ENCODE peak calls at places on chromosomes 13 and 19, in eight cellular contexts. X, N, K, P, B, A, L and M are unnamed samples.
A peak's percentile ranks its signal among the peaks of the same experiment; 100 is the strongest.

GRCh38 chr13:46211521-46212351 is at the start of gene LRRC63:
- DNase-seq in P (peak; percentile 40), X (peak; percentile 74), L (peak; percentile 90), B (no peak), A (peak; percentile 95), N (peak; percentile 83), K (peak; percentile 57), M (peak; percentile 91)

GRCh38 chr19:4922530-4923378 is 13.5 kb downstream of the UHRF1 start:
- DNase-seq in L (no peak), X (no peak), A (no peak), N (no peak), P (no peak), K (no peak), B (no peak), M (peak; percentile 74)

GRCh38 chr13:29909975-29910674 is 59.7 kb upstream of the UBL3 start:
- DNase-seq in L (no peak), P (peak; percentile 73), K (peak; percentile 28), A (no peak), B (no peak), X (no peak), N (no peak), M (peak; percentile 89)

GRCh38 chr19:44566984-44567383 is 37.5 kb upstream of the CEACAM20 start:
- DNase-seq in A (no peak), L (no peak), X (no peak), N (no peak), P (no peak), B (no peak), K (no peak), M (no peak)

GRCh38 chr13:79989251-79989661 is 351.7 kb downstream of the SPRY2 start:
- DNase-seq in K (peak; percentile 46), L (no peak), P (no peak), X (no peak), N (no peak), A (no peak), B (no peak), M (peak; percentile 73)

GRCh38 chr19:42422576-42423461 is 4.4 kb downstream of the LIPE start:
- DNase-seq in X (peak; percentile 74), K (no peak), N (peak; percentile 52), P (peak; percentile 61), B (peak; percentile 27), L (peak; percentile 31), A (no peak), M (no peak)

GRCh38 chr19:2035590-2035991 is 15.5 kb downstream of the MKNK2 start:
- DNase-seq in P (no peak), B (no peak), X (no peak), A (no peak), K (no peak), L (no peak), N (no peak), M (no peak)

GRCh38 chr19:16031872-16032200 is 44.5 kb upstream of the TPM4 start:
- DNase-seq in N (peak; percentile 1), X (no peak), K (no peak), L (no peak), B (no peak), A (no peak), P (no peak), M (no peak)

GRCh38 chr13:102597029-102598015 is 536 bp downstream of the TPP2 start:
- DNase-seq in L (peak; percentile 48), K (peak; percentile 13), P (no peak), N (peak; percentile 13), B (no peak), X (no peak), A (peak; percentile 56), M (peak; percentile 57)

GRCh38 chr19:4208385-4209094 is 20.8 kb upstream of the EBI3 start:
- DNase-seq in N (peak; percentile 57), K (peak; percentile 67), A (no peak), X (no peak), B (peak; percentile 53), L (no peak), P (no peak), M (peak; percentile 84)

GRCh38 chr13:86383561-86383960 is 584.3 kb upstream of the SLITRK6 start:
- DNase-seq in L (no peak), A (no peak), P (no peak), B (peak; percentile 49), K (no peak), N (no peak), X (no peak), M (no peak)

GRCh38 chr13:70634893-70635292 is 526.6 kb upstream of the KLHL1 start:
- DNase-seq in L (no peak), N (no peak), P (no peak), X (no peak), B (no peak), A (no peak), K (no peak), M (no peak)

GRCh38 chr19:8017808-8018207 is 12.4 kb upstream of the ELAVL1 start:
- DNase-seq in N (no peak), K (no peak), L (peak; percentile 65), B (peak; percentile 54), P (no peak), X (no peak), A (no peak), M (no peak)

GRCh38 chr19:4327252-4327876 is 11.3 kb downstream of the STAP2 start:
- DNase-seq in K (peak; percentile 25), N (peak; percentile 87), P (no peak), X (peak; percentile 41), A (no peak), B (no peak), L (no peak), M (peak; percentile 87)

GRCh38 chr13:111937763-111938375 is 129.1 kb upstream of the SOX1 start:
- DNase-seq in L (no peak), X (no peak), K (no peak), N (no peak), B (no peak), P (peak; percentile 68), A (no peak), M (peak; percentile 53)

GRCh38 chr13:73299787-73300186 is 241.0 kb downstream of the KLF5 start:
- DNase-seq in A (no peak), N (no peak), K (no peak), L (no peak), X (no peak), B (no peak), P (no peak), M (no peak)

GRCh38 chr19:2529473-2529918 is 53.6 kb downstream of the GADD45B start:
- DNase-seq in B (peak; percentile 85), K (peak; percentile 96), N (no peak), P (peak; percentile 88), L (no peak), X (no peak), A (no peak), M (peak; percentile 97)

GRCh38 chr19:28234637-28235036 is 978.3 kb downstream of the UQCRFS1 start:
- DNase-seq in L (no peak), P (no peak), K (peak; percentile 46), N (no peak), B (no peak), A (no peak), X (no peak), M (peak; percentile 89)

GRCh38 chr13:111044087-111044830 is 70.9 kb upstream of the ARHGEF7 start:
- DNase-seq in X (no peak), B (no peak), L (no peak), P (no peak), A (no peak), K (no peak), N (no peak), M (no peak)

GRCh38 chr13:75353786-75354193 is 128.2 kb downstream of the TBC1D4 start:
- DNase-seq in B (no peak), A (no peak), P (no peak), N (no peak), L (no peak), K (no peak), X (no peak), M (no peak)

GRCh38 chr19:58558066-58558622 is at the start of gene UBE2M:
- DNase-seq in L (no peak), X (no peak), P (no peak), N (no peak), A (no peak), B (no peak), K (peak; percentile 36), M (peak; percentile 80)

GRCh38 chr13:41008349-41008980 is 10.7 kb downstream of the ELF1 start:
- DNase-seq in A (no peak), K (no peak), N (no peak), P (peak; percentile 64), L (peak; percentile 84), X (no peak), B (peak; percentile 10), M (no peak)

GRCh38 chr13:112782433-112783010 is 92.7 kb downstream of the ATP11A start:
- DNase-seq in A (no peak), X (no peak), K (no peak), L (no peak), B (no peak), N (no peak), P (no peak), M (peak; percentile 52)

GRCh38 chr19:4388171-4389063 is 11.9 kb downstream of the SH3GL1 start:
- DNase-seq in A (no peak), B (no peak), N (no peak), K (no peak), P (no peak), X (peak; percentile 34), L (no peak), M (peak; percentile 49)

GRCh38 chr19:13016245-13016627 is 21.0 kb downstream of the NFIX start:
- DNase-seq in N (no peak), B (no peak), P (no peak), L (no peak), X (no peak), A (no peak), K (no peak), M (no peak)